ENCODE peak calls at places on chromosomes 5 and 9, in seven cellular contexts. I, E, W, Q, R, K and P are unnamed samples.

GRCh38 chr9:87606921-87607521 is 109.4 kb downstream of the DAPK1 start:
- DNase-seq in E (no peak), K (no peak), R (peak), W (no peak), I (peak), Q (peak), P (no peak)

GRCh38 chr9:71984388-71985069 is 73.1 kb downstream of the C9orf85 start:
- DNase-seq in W (peak), K (peak), R (peak), E (no peak), Q (peak), I (peak), P (peak)

GRCh38 chr9:122222741-122223140 is 6.0 kb downstream of the LHX6 start:
- DNase-seq in E (no peak), K (no peak), W (no peak), R (no peak), I (no peak), Q (no peak), P (no peak)

GRCh38 chr5:97026721-97027120 is 90.8 kb downstream of the LNPEP start:
- DNase-seq in R (no peak), K (no peak), E (no peak), I (no peak), W (no peak), Q (no peak), P (no peak)

GRCh38 chr5:59126665-59127354 is 543.9 kb downstream of the RAB3C start:
- DNase-seq in K (peak), I (no peak), W (peak), E (no peak), R (no peak), Q (peak), P (no peak)

GRCh38 chr9:69572611-69573010 is 99.6 kb downstream of the APBA1 start:
- DNase-seq in W (no peak), K (no peak), Q (peak), R (no peak), I (no peak), E (no peak), P (no peak)

GRCh38 chr5:148972958-148973357 is 89.9 kb downstream of the SH3TC2 start:
- DNase-seq in Q (peak), K (peak), E (no peak), I (peak), W (no peak), R (peak), P (peak)

GRCh38 chr5:41193462-41194166 is 19.7 kb downstream of the C6 start:
- DNase-seq in R (no peak), W (no peak), E (peak), Q (peak), K (peak), I (no peak), P (no peak)

DNA sequence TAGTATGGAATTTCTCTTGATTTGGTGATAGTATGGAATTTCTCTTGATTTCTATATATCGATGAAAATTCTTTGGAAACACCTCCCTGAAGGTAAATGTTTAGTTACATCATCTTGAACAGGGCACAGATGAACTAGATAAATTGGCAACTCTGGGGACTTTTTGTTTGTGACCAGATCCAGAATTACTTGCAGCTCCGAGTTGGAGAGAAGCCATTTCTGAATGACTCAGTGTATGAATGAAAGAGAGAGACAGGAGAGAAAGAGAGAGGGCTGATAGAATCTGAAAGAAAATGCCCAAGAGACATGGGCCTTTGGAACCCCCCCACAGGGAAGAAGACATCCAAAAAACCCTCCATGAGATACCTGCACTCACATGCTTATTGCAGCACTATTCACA is 14.1 kb downstream of the TNFSF15 start:
- DNase-seq in K (no peak), Q (no peak), W (no peak), R (no peak), E (no peak), I (no peak), P (no peak)
- TF ChIP-seq CTCF in K (no peak), Q (no peak), W (no peak), R (no peak), E (no peak), I (no peak), P (no peak)

GRCh38 chr9:130390986-130391385 is 53.8 kb upstream of the ASS1 start:
- DNase-seq in W (no peak), K (no peak), I (no peak), R (no peak), E (no peak), Q (no peak), P (no peak)
- H3K4me3 ChIP-seq in W (no peak), K (no peak), I (no peak), R (no peak), E (no peak), Q (no peak), P (no peak)

GRCh38 chr5:66224273-66224672 is 80.2 kb downstream of the SREK1 start:
- DNase-seq in Q (no peak), W (no peak), K (no peak), R (no peak), E (no peak), I (no peak), P (no peak)

GRCh38 chr5:66222455-66222854 is 78.4 kb downstream of the SREK1 start:
- DNase-seq in R (no peak), W (no peak), K (no peak), Q (no peak), E (no peak), I (no peak), P (no peak)

GRCh38 chr5:66224773-66225553 is 80.9 kb downstream of the SREK1 start:
- DNase-seq in I (no peak), Q (no peak), R (no peak), W (no peak), E (no peak), K (no peak), P (no peak)

GRCh38 chr5:66223637-66224036 is 79.5 kb downstream of the SREK1 start:
- DNase-seq in W (peak), Q (peak), I (no peak), K (peak), R (no peak), E (no peak), P (no peak)
- TF ChIP-seq CTCF in W (peak), Q (peak), I (peak), K (peak), R (peak), E (no peak), P (peak)

GRCh38 chr5:73450041-73450598 is 1.5 kb upstream of the FOXD1 start:
- DNase-seq in E (no peak), R (no peak), K (no peak), Q (no peak), I (no peak), W (no peak), P (no peak)

GRCh38 chr5:73448451-73449136 is at the start of gene FOXD1:
- DNase-seq in Q (peak), I (peak), R (peak), W (peak), K (peak), E (peak), P (peak)

GRCh38 chr5:73450672-73451217 is 2.2 kb upstream of the FOXD1 start:
- DNase-seq in I (no peak), E (no peak), Q (no peak), R (no peak), K (no peak), W (peak), P (no peak)

GRCh38 chr5:73452215-73452614 is 3.6 kb upstream of the FOXD1 start:
- DNase-seq in K (no peak), W (no peak), E (no peak), I (no peak), Q (no peak), R (no peak), P (no peak)

DNA sequence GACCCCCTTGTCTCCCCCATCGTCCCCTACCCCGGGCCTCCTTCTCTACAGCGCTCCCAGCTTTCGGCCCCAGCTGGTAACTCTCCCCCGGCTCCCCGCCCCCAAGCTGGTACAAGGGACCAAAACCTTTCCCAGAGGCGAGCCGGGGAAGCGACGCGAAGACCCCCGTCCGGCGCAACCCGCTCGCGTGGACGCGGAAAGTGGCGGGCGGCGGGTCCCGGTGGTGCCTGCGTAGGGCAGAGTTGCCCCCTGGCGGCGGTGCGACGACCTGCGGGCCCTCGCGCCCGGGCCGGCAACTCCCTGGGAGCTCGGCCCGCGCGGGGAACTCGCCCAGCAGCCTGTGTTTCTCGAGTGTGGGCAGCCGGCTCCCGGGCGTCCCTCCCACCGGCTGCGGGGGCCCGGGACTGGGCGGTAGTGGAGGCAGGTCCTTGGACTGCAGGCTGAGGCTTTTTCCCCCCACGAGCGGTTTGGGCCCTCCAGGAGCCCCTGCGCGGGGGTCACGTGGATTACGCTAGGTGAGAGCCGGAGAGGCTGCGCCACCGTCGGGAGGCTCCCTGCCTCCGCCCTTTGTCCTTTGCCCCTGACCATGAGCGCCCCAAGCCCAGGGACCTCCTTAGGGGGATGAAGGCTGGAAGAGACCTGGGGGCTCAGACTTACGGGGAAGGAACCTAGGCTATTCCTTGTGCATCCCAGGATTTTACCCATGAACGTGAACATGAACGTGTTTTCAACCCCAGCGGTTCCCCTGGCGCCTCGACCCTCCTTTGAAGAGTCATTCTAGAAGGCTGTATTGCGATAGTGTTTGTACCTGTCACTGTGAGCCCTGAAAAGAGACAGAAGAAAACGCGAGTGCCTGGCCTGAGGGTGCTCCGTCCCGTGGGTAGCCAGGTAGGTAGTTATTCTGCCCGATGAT is 2.9 kb upstream of the FOXD1 start:
- DNase-seq in Q (peak), W (peak), K (peak), R (no peak), I (no peak), E (no peak), P (no peak)
- H3K4me3 ChIP-seq in Q (peak), W (peak), K (peak), R (peak), I (peak), E (no peak), P (peak)

DNA sequence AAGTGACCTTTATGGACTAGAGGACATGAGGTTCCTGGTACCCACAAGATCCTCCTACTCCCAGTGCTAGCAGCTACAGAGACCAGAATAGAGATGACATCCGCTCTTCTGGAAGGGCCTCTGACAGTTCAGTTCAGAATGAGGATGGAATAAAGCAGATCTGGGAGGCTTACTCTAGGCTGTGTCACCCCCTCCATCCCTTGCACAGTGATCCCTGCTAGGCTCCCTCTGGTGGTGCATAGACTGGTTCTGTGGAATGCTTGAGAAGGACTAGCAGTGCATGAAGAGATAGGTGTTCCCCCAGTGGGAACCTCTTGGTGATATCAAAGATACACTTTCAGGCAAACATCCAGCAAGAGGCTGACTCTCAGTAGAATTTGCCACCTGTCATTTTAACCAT is 83.0 kb downstream of the NPR3 start:
- DNase-seq in Q (peak), I (no peak), W (peak), R (no peak), E (no peak), K (no peak), P (no peak)
- TF ChIP-seq CTCF in Q (peak), I (peak), W (peak), R (peak), E (no peak), K (peak), P (peak)

GRCh38 chr9:128094950-128095544 is 27.0 kb downstream of the SLC25A25 start:
- DNase-seq in W (no peak), R (no peak), E (no peak), K (no peak), Q (no peak), I (no peak), P (no peak)
- H3K4me3 ChIP-seq in W (no peak), R (no peak), E (no peak), K (no peak), Q (no peak), I (no peak), P (no peak)

DNA sequence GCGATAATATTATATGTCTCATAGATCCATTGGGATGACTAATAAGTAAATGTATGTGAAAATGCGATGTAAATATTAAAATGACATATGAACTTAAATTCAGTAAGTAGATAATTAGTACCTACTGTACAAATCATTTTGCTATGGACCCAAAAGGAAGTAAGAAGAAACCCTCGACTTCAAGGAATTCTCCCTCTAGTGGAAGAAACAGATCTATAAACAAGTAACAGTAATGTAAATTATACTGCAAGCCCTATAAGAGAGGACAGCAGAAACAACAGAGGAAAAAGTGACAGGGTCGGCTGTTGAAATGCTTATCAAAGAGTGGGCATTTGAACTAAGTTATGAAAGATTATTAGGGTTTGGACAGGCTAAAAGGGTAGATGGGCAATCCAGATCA is 320.3 kb downstream of the DMAC1 start:
- DNase-seq in I (no peak), R (no peak), K (no peak), W (peak), E (no peak), Q (peak), P (no peak)
- TF ChIP-seq CTCF in I (no peak), R (no peak), K (no peak), W (peak), E (no peak), Q (peak), P (peak)

GRCh38 chr5:153157156-153157555 is 333.3 kb upstream of the GRIA1 start:
- DNase-seq in E (no peak), I (peak), R (no peak), W (no peak), K (no peak), Q (no peak), P (no peak)
- H3K4me3 ChIP-seq in E (no peak), I (no peak), R (no peak), W (no peak), K (no peak), Q (no peak), P (no peak)